ENCODE peak calls at places on chromosomes 5 and 9, in six cellular contexts. One of them, this sample, is unnamed.

GRCh38 chr5:2695200-2695891 is 56.1 kb downstream of the IRX2 start:
- DNase-seq in AG04450: no peak
- DNase-seq in epithelial cell of proximal tubule: no peak
- DNase-seq in AG10803: peak
- DNase-seq in epithelial cell of esophagus: peak
- DNase-seq in uterus: no peak
- DNase-seq in this sample: no peak

GRCh38 chr9:106339882-106340281 is 523.1 kb upstream of the ZNF462 start:
- DNase-seq in AG04450: no peak
- DNase-seq in epithelial cell of proximal tubule: no peak
- DNase-seq in AG10803: no peak
- DNase-seq in epithelial cell of esophagus: no peak
- DNase-seq in uterus: no peak
- DNase-seq in this sample: no peak

GRCh38 chr5:118873417-118873816 is 114.9 kb downstream of the DTWD2 start:
- DNase-seq in AG04450: no peak
- DNase-seq in epithelial cell of proximal tubule: no peak
- DNase-seq in AG10803: no peak
- DNase-seq in epithelial cell of esophagus: no peak
- DNase-seq in uterus: no peak
- DNase-seq in this sample: no peak

GRCh38 chr9:98833090-98833956 is 25.9 kb downstream of the GALNT12 start:
- DNase-seq in AG04450: no peak
- DNase-seq in epithelial cell of proximal tubule: no peak
- DNase-seq in AG10803: no peak
- DNase-seq in epithelial cell of esophagus: no peak
- DNase-seq in uterus: no peak
- DNase-seq in this sample: no peak

GRCh38 chr5:170286532-170286931 is 11.0 kb downstream of the LCP2 start:
- DNase-seq in AG04450: no peak
- DNase-seq in epithelial cell of proximal tubule: no peak
- DNase-seq in AG10803: no peak
- DNase-seq in epithelial cell of esophagus: no peak
- DNase-seq in uterus: no peak
- DNase-seq in this sample: no peak

GRCh38 chr9:91694081-91694870 is 255.8 kb downstream of the ROR2 start:
- DNase-seq in AG04450: no peak
- DNase-seq in epithelial cell of proximal tubule: no peak
- DNase-seq in AG10803: no peak
- DNase-seq in epithelial cell of esophagus: no peak
- DNase-seq in uterus: no peak
- DNase-seq in this sample: no peak

GRCh38 chr9:32589083-32589713 is 16.2 kb upstream of the NDUFB6 start:
- DNase-seq in AG04450: peak
- DNase-seq in epithelial cell of proximal tubule: peak
- DNase-seq in AG10803: peak
- DNase-seq in epithelial cell of esophagus: peak
- DNase-seq in uterus: no peak
- DNase-seq in this sample: peak

GRCh38 chr9:92324451-92324850 is 699 bp downstream of the NOL8 start:
- DNase-seq in AG04450: no peak
- DNase-seq in epithelial cell of proximal tubule: no peak
- DNase-seq in AG10803: no peak
- DNase-seq in epithelial cell of esophagus: no peak
- DNase-seq in uterus: no peak
- DNase-seq in this sample: no peak

GRCh38 chr9:121640076-121640475 is 11.4 kb upstream of the DAB2IP start:
- DNase-seq in AG04450: no peak
- DNase-seq in epithelial cell of proximal tubule: no peak
- DNase-seq in AG10803: no peak
- DNase-seq in epithelial cell of esophagus: no peak
- DNase-seq in uterus: peak
- DNase-seq in this sample: no peak

GRCh38 chr9:108703414-108703813 is 152.4 kb downstream of the ACTL7B start:
- DNase-seq in AG04450: no peak
- DNase-seq in epithelial cell of proximal tubule: no peak
- DNase-seq in AG10803: no peak
- DNase-seq in epithelial cell of esophagus: peak
- DNase-seq in uterus: no peak
- DNase-seq in this sample: no peak

GRCh38 chr9:79221084-79221483 is 350.7 kb upstream of the TLE4 start:
- DNase-seq in AG04450: no peak
- DNase-seq in epithelial cell of proximal tubule: peak
- DNase-seq in AG10803: peak
- DNase-seq in epithelial cell of esophagus: peak
- DNase-seq in uterus: no peak
- DNase-seq in this sample: peak

GRCh38 chr9:12826924-12827655 is 52.3 kb downstream of the LURAP1L start:
- DNase-seq in AG04450: no peak
- DNase-seq in epithelial cell of proximal tubule: no peak
- DNase-seq in AG10803: peak
- DNase-seq in epithelial cell of esophagus: no peak
- DNase-seq in uterus: no peak
- DNase-seq in this sample: no peak

GRCh38 chr5:175873090-175873454 is 1.7 kb downstream of the CPLX2 start:
- DNase-seq in AG04450: no peak
- DNase-seq in epithelial cell of proximal tubule: no peak
- DNase-seq in AG10803: no peak
- DNase-seq in epithelial cell of esophagus: no peak
- DNase-seq in uterus: no peak
- DNase-seq in this sample: no peak

GRCh38 chr5:11584008-11584407 is 320.2 kb downstream of the CTNND2 start:
- DNase-seq in AG04450: no peak
- DNase-seq in epithelial cell of proximal tubule: no peak
- DNase-seq in AG10803: no peak
- DNase-seq in epithelial cell of esophagus: no peak
- DNase-seq in uterus: no peak
- DNase-seq in this sample: no peak

GRCh38 chr9:27276182-27277030 is 20.5 kb downstream of the EQTN start:
- DNase-seq in AG04450: peak
- DNase-seq in epithelial cell of proximal tubule: peak
- DNase-seq in AG10803: peak
- DNase-seq in epithelial cell of esophagus: peak
- DNase-seq in uterus: no peak
- DNase-seq in this sample: peak

GRCh38 chr9:34570422-34571179 is 18.9 kb downstream of the CNTFR start:
- DNase-seq in AG04450: no peak
- DNase-seq in epithelial cell of proximal tubule: no peak
- DNase-seq in AG10803: no peak
- DNase-seq in epithelial cell of esophagus: no peak
- DNase-seq in uterus: no peak
- DNase-seq in this sample: no peak

GRCh38 chr5:34900660-34901059 is 14.6 kb downstream of the RAD1 start:
- DNase-seq in AG04450: no peak
- DNase-seq in epithelial cell of proximal tubule: no peak
- DNase-seq in AG10803: no peak
- DNase-seq in epithelial cell of esophagus: no peak
- DNase-seq in uterus: no peak
- DNase-seq in this sample: no peak

GRCh38 chr9:74643303-74643933 is 146.3 kb downstream of the RORB start:
- DNase-seq in AG04450: no peak
- DNase-seq in epithelial cell of proximal tubule: no peak
- DNase-seq in AG10803: no peak
- DNase-seq in epithelial cell of esophagus: peak
- DNase-seq in uterus: no peak
- DNase-seq in this sample: no peak

GRCh38 chr5:1021136-1021968 is 12.8 kb downstream of the NKD2 start:
- DNase-seq in AG04450: no peak
- DNase-seq in epithelial cell of proximal tubule: no peak
- DNase-seq in AG10803: peak
- DNase-seq in epithelial cell of esophagus: no peak
- DNase-seq in uterus: no peak
- DNase-seq in this sample: no peak

GRCh38 chr9:79134654-79135053 is 437.1 kb upstream of the TLE4 start:
- DNase-seq in AG04450: no peak
- DNase-seq in epithelial cell of proximal tubule: no peak
- DNase-seq in AG10803: peak
- DNase-seq in epithelial cell of esophagus: peak
- DNase-seq in uterus: no peak
- DNase-seq in this sample: peak

GRCh38 chr9:28821240-28821639 is 1248.0 kb upstream of the C9orf72 start:
- DNase-seq in AG04450: no peak
- DNase-seq in epithelial cell of proximal tubule: no peak
- DNase-seq in AG10803: no peak
- DNase-seq in epithelial cell of esophagus: no peak
- DNase-seq in uterus: no peak
- DNase-seq in this sample: no peak

GRCh38 chr5:113520429-113520828 is 6.9 kb downstream of the YTHDC2 start:
- DNase-seq in AG04450: no peak
- DNase-seq in epithelial cell of proximal tubule: no peak
- DNase-seq in AG10803: peak
- DNase-seq in epithelial cell of esophagus: no peak
- DNase-seq in uterus: no peak
- DNase-seq in this sample: no peak

GRCh38 chr5:138466900-138467710 is 1.8 kb downstream of the EGR1 start:
- DNase-seq in AG04450: peak
- DNase-seq in epithelial cell of proximal tubule: no peak
- DNase-seq in AG10803: peak
- DNase-seq in epithelial cell of esophagus: no peak
- DNase-seq in uterus: peak
- DNase-seq in this sample: no peak

GRCh38 chr5:23012842-23013241 is 159.7 kb upstream of the CDH12 start:
- DNase-seq in AG04450: no peak
- DNase-seq in epithelial cell of proximal tubule: no peak
- DNase-seq in AG10803: no peak
- DNase-seq in epithelial cell of esophagus: no peak
- DNase-seq in uterus: no peak
- DNase-seq in this sample: no peak

GRCh38 chr5:77210091-77211012 is at the start of gene PDE8B:
- DNase-seq in AG04450: no peak
- DNase-seq in epithelial cell of proximal tubule: no peak
- DNase-seq in AG10803: no peak
- DNase-seq in epithelial cell of esophagus: no peak
- DNase-seq in uterus: peak
- DNase-seq in this sample: no peak

GRCh38 chr9:14910178-14910805 is at the start of gene FREM1:
- DNase-seq in AG04450: no peak
- DNase-seq in epithelial cell of proximal tubule: no peak
- DNase-seq in AG10803: no peak
- DNase-seq in epithelial cell of esophagus: no peak
- DNase-seq in uterus: peak
- DNase-seq in this sample: no peak

GRCh38 chr5:52773342-52773741 is 14.4 kb upstream of the ITGA1 start:
- DNase-seq in AG04450: no peak
- DNase-seq in epithelial cell of proximal tubule: no peak
- DNase-seq in AG10803: no peak
- DNase-seq in epithelial cell of esophagus: no peak
- DNase-seq in uterus: no peak
- DNase-seq in this sample: no peak

GRCh38 chr5:139689631-139690384 is 41.7 kb downstream of the CXXC5 start:
- DNase-seq in AG04450: no peak
- DNase-seq in epithelial cell of proximal tubule: no peak
- DNase-seq in AG10803: no peak
- DNase-seq in epithelial cell of esophagus: peak
- DNase-seq in uterus: no peak
- DNase-seq in this sample: no peak

DNA sequence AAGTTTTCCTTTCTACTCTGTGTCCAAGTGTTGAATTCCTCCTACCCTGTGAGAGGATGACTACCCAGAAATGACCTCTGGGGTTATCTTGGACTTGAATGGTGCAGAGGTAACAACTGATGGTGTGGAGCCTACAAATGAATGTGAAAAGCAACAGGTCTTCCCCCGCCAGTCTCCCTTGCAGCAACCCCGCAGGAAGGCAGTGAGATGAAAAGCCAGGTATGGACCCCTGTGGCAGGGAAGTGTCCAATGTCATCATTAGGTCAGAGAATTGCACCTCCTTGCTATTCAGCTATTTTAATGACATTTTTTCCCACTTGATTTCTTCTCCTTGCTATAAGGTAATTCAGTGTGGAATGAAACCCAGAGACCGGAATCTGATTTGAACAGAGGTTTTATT is 58.5 kb downstream of the MAT2B start:
- DNase-seq in AG04450: no peak
- DNase-seq in epithelial cell of proximal tubule: no peak
- DNase-seq in AG10803: no peak
- DNase-seq in epithelial cell of esophagus: no peak
- DNase-seq in uterus: no peak
- DNase-seq in this sample: no peak
- H3K4me3 ChIP-seq in AG04450: no peak
- H3K4me3 ChIP-seq in epithelial cell of proximal tubule: no peak
- H3K4me3 ChIP-seq in AG10803: no peak
- H3K4me3 ChIP-seq in epithelial cell of esophagus: no peak
- H3K4me3 ChIP-seq in uterus: no peak
- H3K4me3 ChIP-seq in this sample: no peak

GRCh38 chr9:70639853-70640814 is 225.7 kb upstream of the KLF9 start:
- DNase-seq in AG04450: peak
- DNase-seq in epithelial cell of proximal tubule: no peak
- DNase-seq in AG10803: peak
- DNase-seq in epithelial cell of esophagus: peak
- DNase-seq in uterus: no peak
- DNase-seq in this sample: peak

GRCh38 chr9:70635790-70636189 is 221.3 kb upstream of the KLF9 start:
- DNase-seq in AG04450: no peak
- DNase-seq in epithelial cell of proximal tubule: no peak
- DNase-seq in AG10803: no peak
- DNase-seq in epithelial cell of esophagus: no peak
- DNase-seq in uterus: no peak
- DNase-seq in this sample: no peak

GRCh38 chr9:70630971-70631370 is 216.5 kb upstream of the KLF9 start:
- DNase-seq in AG04450: no peak
- DNase-seq in epithelial cell of proximal tubule: no peak
- DNase-seq in AG10803: no peak
- DNase-seq in epithelial cell of esophagus: no peak
- DNase-seq in uterus: no peak
- DNase-seq in this sample: no peak

DNA sequence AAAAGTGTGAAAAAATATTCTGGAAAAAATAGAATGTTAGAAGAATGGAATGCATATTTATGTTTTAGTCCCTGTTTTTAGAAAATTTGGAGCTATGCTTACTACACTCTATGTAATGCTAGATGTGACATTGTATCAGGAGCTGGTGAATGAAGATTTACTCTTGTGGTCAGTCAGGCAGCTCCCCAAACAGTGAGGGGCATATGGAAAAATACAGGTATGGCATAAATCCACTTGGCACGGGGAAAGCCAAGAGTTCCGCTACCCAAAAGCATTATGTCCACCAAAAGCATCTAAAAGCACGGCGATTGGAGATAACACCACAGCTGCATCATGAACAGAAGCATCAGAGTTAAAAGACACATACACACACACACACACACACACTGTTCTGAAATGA is 220.2 kb upstream of the KLF9 start:
- DNase-seq in AG04450: no peak
- DNase-seq in epithelial cell of proximal tubule: no peak
- DNase-seq in AG10803: no peak
- DNase-seq in epithelial cell of esophagus: no peak
- DNase-seq in uterus: no peak
- DNase-seq in this sample: no peak
- TF ChIP-seq CTCF in AG04450: no peak
- TF ChIP-seq CTCF in epithelial cell of proximal tubule: no peak
- TF ChIP-seq CTCF in AG10803: no peak
- TF ChIP-seq CTCF in epithelial cell of esophagus: no peak
- TF ChIP-seq CTCF in uterus: no peak
- TF ChIP-seq CTCF in this sample: no peak

GRCh38 chr5:172185096-172185461 is 2.9 kb downstream of the STK10 start:
- DNase-seq in AG04450: no peak
- DNase-seq in epithelial cell of proximal tubule: no peak
- DNase-seq in AG10803: no peak
- DNase-seq in epithelial cell of esophagus: no peak
- DNase-seq in uterus: no peak
- DNase-seq in this sample: no peak
- H3K4me3 ChIP-seq in AG04450: no peak
- H3K4me3 ChIP-seq in epithelial cell of proximal tubule: no peak
- H3K4me3 ChIP-seq in AG10803: no peak
- H3K4me3 ChIP-seq in epithelial cell of esophagus: no peak
- H3K4me3 ChIP-seq in uterus: no peak
- H3K4me3 ChIP-seq in this sample: no peak

GRCh38 chr5:30725053-30725452 is 468.4 kb upstream of the CDH6 start:
- DNase-seq in AG04450: no peak
- DNase-seq in epithelial cell of proximal tubule: no peak
- DNase-seq in AG10803: no peak
- DNase-seq in epithelial cell of esophagus: no peak
- DNase-seq in uterus: no peak
- DNase-seq in this sample: no peak
- TF ChIP-seq CTCF in AG04450: no peak
- TF ChIP-seq CTCF in epithelial cell of proximal tubule: no peak
- TF ChIP-seq CTCF in AG10803: no peak
- TF ChIP-seq CTCF in epithelial cell of esophagus: no peak
- TF ChIP-seq CTCF in uterus: no peak
- TF ChIP-seq CTCF in this sample: no peak

This sample was measured in retinal pigment epithelial cell.